ENCODE peak calls at places on chromosome 20, in five cellular contexts. Y is hepatocyte, H is omental fat pad, F is AG10803, X is spleen. T is an unnamed sample.

GRCh38 chr20:47854687-47855212 is 69.5 kb upstream of the SULF2 start:
- DNase-seq in X (no peak), H (no peak), F (peak), Y (peak), T (peak)

GRCh38 chr20:9460518-9460917 is 53.9 kb upstream of the LAMP5 start:
- DNase-seq in F (peak), Y (no peak), X (no peak), H (no peak), T (no peak)

GRCh38 chr20:17822039-17822438 is 122.3 kb downstream of the BANF2 start:
- DNase-seq in F (peak), H (no peak), X (no peak), Y (peak), T (no peak)

GRCh38 chr20:45036044-45036755 is 64.7 kb downstream of the KCNS1 start:
- DNase-seq in Y (no peak), X (no peak), H (no peak), F (peak), T (no peak)

GRCh38 chr20:16444056-16444777 is 129.0 kb downstream of the KIF16B start:
- DNase-seq in X (no peak), Y (no peak), H (no peak), F (peak), T (no peak)

GRCh38 chr20:38927902-38928578 is 1.8 kb downstream of the FAM83D start:
- DNase-seq in H (no peak), Y (no peak), X (no peak), F (no peak), T (no peak)

GRCh38 chr20:34954905-34955231 is 738 bp downstream of the GSS start:
- DNase-seq in X (no peak), F (peak), Y (peak), H (no peak), T (no peak)

GRCh38 chr20:38665094-38665493 is 59.2 kb upstream of the SLC32A1 start:
- DNase-seq in H (no peak), X (no peak), F (no peak), Y (peak), T (no peak)

GRCh38 chr20:17407550-17407949 is 123.6 kb downstream of the BFSP1 start:
- DNase-seq in Y (no peak), H (no peak), F (no peak), X (no peak), T (no peak)

GRCh38 chr20:17611540-17612286 is 41.8 kb downstream of the DSTN start:
- DNase-seq in H (no peak), X (peak), F (peak), Y (peak), T (no peak)

GRCh38 chr20:35556871-35557270 is 15.0 kb downstream of the ERGIC3 start:
- DNase-seq in F (no peak), X (no peak), H (no peak), Y (no peak), T (peak)

GRCh38 chr20:45470939-45471338 is 1.4 kb downstream of the WFDC2 start:
- DNase-seq in F (no peak), X (no peak), H (no peak), Y (no peak), T (no peak)

GRCh38 chr20:63942250-63943006 is 13.8 kb downstream of the UCKL1 start:
- DNase-seq in X (peak), Y (no peak), H (no peak), F (no peak), T (no peak)

GRCh38 chr20:18187020-18187419 is 49.4 kb downstream of the KAT14 start:
- DNase-seq in H (no peak), F (no peak), X (no peak), Y (no peak), T (no peak)

GRCh38 chr20:35144694-35145093 is 2.4 kb downstream of the EDEM2 start:
- DNase-seq in H (no peak), F (no peak), X (peak), Y (no peak), T (no peak)

GRCh38 chr20:23445596-23446217 is 6.2 kb downstream of the CSTL1 start:
- DNase-seq in H (no peak), F (peak), X (no peak), Y (peak), T (no peak)

GRCh38 chr20:23061713-23062561 is 12.5 kb upstream of the THBD start:
- DNase-seq in X (no peak), F (peak), H (no peak), Y (peak), T (no peak)

GRCh38 chr20:59812286-59813125 is 120.9 kb downstream of the SYCP2 start:
- DNase-seq in F (no peak), H (no peak), X (peak), Y (no peak), T (no peak)

GRCh38 chr20:57717797-57718196 is 8.0 kb upstream of the PMEPA1 start:
- DNase-seq in X (no peak), H (no peak), Y (no peak), F (peak), T (no peak)

GRCh38 chr20:6819599-6819998 is 52.1 kb downstream of the BMP2 start:
- DNase-seq in H (no peak), Y (peak), F (no peak), X (no peak), T (no peak)

GRCh38 chr20:5056801-5057599 is 55.7 kb upstream of the SLC23A2 start:
- DNase-seq in Y (no peak), X (peak), F (peak), H (no peak), T (no peak)

GRCh38 chr20:62703853-62704228 is 4.8 kb upstream of the NTSR1 start:
- DNase-seq in X (no peak), F (no peak), Y (no peak), H (no peak), T (no peak)

GRCh38 chr20:62704341-62704948 is 4.2 kb upstream of the NTSR1 start:
- DNase-seq in Y (peak), H (peak), X (peak), F (peak), T (no peak)

GRCh38 chr20:62702008-62702290 is 6.7 kb upstream of the NTSR1 start:
- DNase-seq in F (no peak), H (no peak), Y (no peak), X (no peak), T (no peak)

GRCh38 chr20:62701161-62702007 is 7.3 kb upstream of the NTSR1 start:
- DNase-seq in F (no peak), H (no peak), X (no peak), Y (no peak), T (no peak)

DNA sequence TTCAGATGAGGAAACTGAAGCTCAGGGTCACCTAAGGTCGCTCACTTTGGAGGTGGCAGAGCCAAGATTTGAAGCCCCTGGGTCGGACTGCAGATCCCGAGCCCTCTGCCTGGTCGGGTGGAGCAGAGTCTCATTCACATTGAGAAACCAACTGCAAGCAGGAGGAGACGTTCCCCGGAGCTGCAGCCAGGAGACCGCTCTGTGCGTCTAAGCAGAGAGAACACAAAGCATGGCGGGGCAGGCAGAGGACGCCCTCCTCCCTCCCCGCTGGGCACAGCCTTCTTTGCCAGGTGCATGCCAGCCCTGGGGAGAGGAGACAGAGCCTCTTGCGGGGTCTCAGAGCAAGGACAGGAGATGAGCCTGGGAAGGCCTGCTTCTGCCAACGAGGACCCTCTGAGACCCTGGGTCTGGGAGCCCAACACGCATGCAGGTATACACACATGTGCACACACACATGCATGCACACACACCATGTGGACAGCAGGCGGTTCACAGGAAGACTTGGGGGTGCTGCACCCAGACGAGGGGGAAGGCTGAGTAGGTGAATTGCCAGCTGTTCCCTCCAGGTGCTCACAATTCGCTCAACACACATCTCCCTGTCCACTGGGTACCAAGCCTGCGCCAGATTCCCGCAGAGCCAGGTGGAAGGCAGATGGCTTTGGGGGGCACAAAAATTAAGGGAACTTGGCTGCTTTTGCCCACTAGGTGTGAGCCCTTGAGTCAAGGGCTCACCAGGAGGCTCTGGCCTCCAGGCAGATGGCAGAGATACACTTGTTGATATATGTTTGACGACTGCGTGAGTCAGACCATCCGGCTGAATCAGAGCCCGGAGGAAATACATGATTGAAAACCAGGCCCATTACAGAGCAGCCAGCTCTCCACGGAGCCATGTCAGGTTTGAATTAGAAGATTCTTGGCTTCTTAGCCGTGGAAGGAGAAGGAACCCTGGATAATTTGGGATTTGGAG is 5.5 kb upstream of the NTSR1 start:
- DNase-seq in X (no peak), Y (peak), F (peak), H (no peak), T (no peak)
- TF ChIP-seq CTCF in X (no peak), Y (no peak), F (peak), H (no peak), T (no peak)

GRCh38 chr20:21240394-21240793 is 62.7 kb upstream of the XRN2 start:
- DNase-seq in H (no peak), Y (no peak), X (no peak), F (no peak), T (no peak)
- TF ChIP-seq CTCF in H (no peak), Y (no peak), X (no peak), F (no peak), T (no peak)

GRCh38 chr20:650954-651353 is 2.0 kb downstream of the SRXN1 start:
- DNase-seq in X (no peak), Y (no peak), F (no peak), H (no peak), T (no peak)
- TF ChIP-seq CTCF in X (no peak), Y (no peak), F (peak), H (no peak), T (no peak)

GRCh38 chr20:56348306-56348695 is 10.5 kb upstream of the FAM210B start:
- DNase-seq in H (no peak), X (no peak), Y (peak), F (no peak), T (no peak)
- TF ChIP-seq CTCF in H (no peak), X (no peak), Y (no peak), F (no peak), T (no peak)

DNA sequence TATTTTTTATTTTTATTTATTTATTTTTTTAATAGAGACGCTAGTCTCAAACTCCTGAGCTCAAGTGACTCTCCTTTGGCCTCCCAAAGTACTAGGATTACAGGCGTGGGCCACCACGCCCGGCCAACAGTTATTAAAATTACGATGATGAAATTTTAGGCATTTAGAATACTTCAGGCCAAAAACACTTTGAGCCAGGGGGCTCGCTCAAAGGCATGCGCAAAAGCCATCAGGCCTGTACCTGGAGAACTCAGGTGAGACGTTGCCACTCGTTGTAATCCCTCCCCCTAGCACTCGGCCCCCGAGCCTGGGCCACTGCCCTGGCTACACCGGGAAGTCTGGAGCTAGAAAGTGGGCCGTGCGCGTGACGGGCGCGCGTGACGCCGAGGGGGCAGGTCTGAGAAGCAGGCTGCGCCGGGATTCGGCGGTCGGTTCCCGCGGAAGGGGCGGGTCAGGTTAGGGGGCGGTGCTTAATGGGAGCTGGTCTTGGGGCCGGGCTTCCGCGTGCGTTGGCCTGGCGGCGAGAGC is 337 bp upstream of the CBFA2T2 start:
- DNase-seq in F (peak), X (peak), Y (peak), H (peak), T (peak)
- TF ChIP-seq CTCF in F (no peak), X (no peak), Y (no peak), H (no peak), T (no peak)

GRCh38 chr20:54479138-54479906 is 3.9 kb downstream of the DOK5 start:
- DNase-seq in F (no peak), Y (peak), X (no peak), H (no peak), T (no peak)
- TF ChIP-seq CTCF in F (peak), Y (peak), X (no peak), H (no peak), T (no peak)

GRCh38 chr20:49318091-49318429 is 40.2 kb upstream of the ZNFX1 start:
- DNase-seq in X (no peak), F (no peak), Y (no peak), H (no peak), T (no peak)

GRCh38 chr20:49318430-49319203 is 40.8 kb upstream of the ZNFX1 start:
- DNase-seq in X (peak), Y (peak), F (no peak), H (no peak), T (no peak)

GRCh38 chr20:49323622-49324238 is 45.9 kb upstream of the ZNFX1 start:
- DNase-seq in X (no peak), Y (peak), F (peak), H (no peak), T (no peak)

GRCh38 chr20:49319204-49319809 is 41.5 kb upstream of the ZNFX1 start:
- DNase-seq in X (no peak), F (no peak), H (no peak), Y (no peak), T (no peak)

GRCh38 chr20:49320460-49320859 is 42.6 kb upstream of the ZNFX1 start:
- DNase-seq in X (no peak), Y (peak), F (peak), H (no peak), T (no peak)
- TF ChIP-seq CTCF in X (no peak), Y (peak), F (peak), H (no peak), T (no peak)

GRCh38 chr20:53943522-53944291 is 126.7 kb downstream of the BCAS1 start:
- DNase-seq in F (peak), X (no peak), Y (no peak), H (no peak), T (no peak)
- TF ChIP-seq CTCF in F (peak), X (peak), Y (peak), H (no peak), T (peak)

GRCh38 chr20:42095221-42095620 is 477.0 kb upstream of the CHD6 start:
- DNase-seq in Y (no peak), H (no peak), X (no peak), F (no peak), T (no peak)
- TF ChIP-seq CTCF in Y (no peak), H (no peak), X (no peak), F (no peak), T (no peak)